ENCODE peak calls at places on chromosomes 12 and 14, in eight cellular contexts. U is stimulated activated CD4-positive, alpha-beta T cell treated with anti-CD3 and anti-CD28 coated beads, Interleukin-1b, Interleukin-23, amount 100 ng/mL, for 24 hours; N is small intestine; A is stimulated activated naive CD4-positive, alpha-beta T cell; Z is thyroid gland; K is brain microvascular endothelial cell; F is EL; C is CD8-positive, alpha-beta memory T cell. Y is an unnamed sample.

GRCh38 chr14:21686468-21686867 is 12.8 kb upstream of the OR4E1 start:
- DNase-seq in Z (no peak), N (no peak), A (no peak), K (no peak), C (no peak), F (no peak), U (no peak), Y (no peak)

GRCh38 chr12:15712823-15713663 is 76.1 kb downstream of the EPS8 start:
- DNase-seq in Z (peak), C (no peak), U (no peak), N (peak), K (no peak), A (no peak), F (no peak), Y (no peak)

GRCh38 chr14:101761881-101762529 is 496 bp downstream of the PPP2R5C start:
- DNase-seq in Z (peak), N (peak), U (no peak), C (peak), F (peak), K (no peak), A (peak), Y (no peak)

GRCh38 chr14:59214702-59215302 is 26.3 kb downstream of the DAAM1 start:
- DNase-seq in K (no peak), Z (no peak), F (no peak), N (no peak), A (no peak), U (no peak), C (no peak), Y (no peak)

GRCh38 chr12:62834971-62835547 is 99.9 kb downstream of the PPM1H start:
- DNase-seq in Z (no peak), F (peak), U (no peak), A (no peak), K (peak), C (no peak), N (no peak), Y (peak)

GRCh38 chr12:43338848-43339526 is 213.0 kb downstream of the ADAMTS20 start:
- DNase-seq in A (no peak), N (peak), U (no peak), K (peak), C (no peak), F (peak), Z (no peak), Y (peak)

GRCh38 chr14:58587271-58587670 is 50.5 kb upstream of the DACT1 start:
- DNase-seq in K (peak), C (no peak), A (no peak), N (no peak), U (no peak), Z (no peak), F (peak), Y (peak)

GRCh38 chr14:41349289-41349910 is 257.3 kb upstream of the LRFN5 start:
- DNase-seq in C (no peak), K (no peak), U (no peak), F (no peak), Z (no peak), N (no peak), A (no peak), Y (no peak)

GRCh38 chr14:24297190-24297964 is 2.2 kb downstream of the DHRS1 start:
- DNase-seq in F (no peak), K (peak), A (no peak), U (no peak), Z (no peak), N (peak), C (no peak), Y (peak)

GRCh38 chr14:38197001-38197760 is 10.5 kb upstream of the SSTR1 start:
- DNase-seq in K (no peak), A (no peak), C (no peak), U (no peak), F (peak), Z (no peak), N (no peak), Y (peak)

GRCh38 chr14:96260341-96260821 is 4.4 kb downstream of the BDKRB1 start:
- DNase-seq in N (no peak), F (peak), A (no peak), K (no peak), U (no peak), C (no peak), Z (no peak), Y (peak)

GRCh38 chr12:93128332-93128707 is 199.2 kb upstream of the EEA1 start:
- DNase-seq in K (no peak), F (no peak), C (no peak), N (no peak), A (no peak), U (no peak), Z (peak), Y (no peak)

GRCh38 chr14:105042813-105043212 is 21.9 kb upstream of the CDCA4 start:
- DNase-seq in C (no peak), K (no peak), A (no peak), U (no peak), Z (no peak), F (no peak), N (no peak), Y (no peak)

GRCh38 chr12:91877022-91877421 is 268.6 kb downstream of the BTG1 start:
- DNase-seq in F (peak), N (peak), U (peak), Z (peak), A (peak), K (peak), C (peak), Y (peak)

GRCh38 chr12:75706786-75707605 is 195.6 kb upstream of the KRR1 start:
- DNase-seq in U (no peak), K (peak), C (no peak), F (peak), A (no peak), N (no peak), Z (no peak), Y (peak)

GRCh38 chr12:414841-415240 is 13.4 kb downstream of the CCDC77 start:
- DNase-seq in C (no peak), U (no peak), K (no peak), A (no peak), Z (no peak), F (no peak), N (no peak), Y (no peak)

GRCh38 chr12:121383601-121384019 is 16.3 kb upstream of the RNF34 start:
- DNase-seq in N (peak), U (no peak), F (no peak), Z (no peak), K (no peak), A (no peak), C (no peak), Y (no peak)

GRCh38 chr14:74985028-74985310 is 17.8 kb upstream of the EIF2B2 start:
- DNase-seq in U (no peak), N (no peak), K (no peak), A (no peak), Z (peak), C (no peak), F (no peak), Y (no peak)

GRCh38 chr14:99995700-99996356 is 69.4 kb upstream of the EVL start:
- DNase-seq in Z (peak), F (peak), A (peak), N (peak), C (peak), K (peak), U (peak), Y (peak)

GRCh38 chr12:123242083-123242904 is 9.1 kb downstream of the MTRFR start:
- DNase-seq in U (no peak), K (no peak), Z (no peak), A (no peak), C (no peak), N (no peak), F (no peak), Y (no peak)

GRCh38 chr14:67166450-67166853 is 22.8 kb upstream of the GARIN2 start:
- DNase-seq in A (peak), U (no peak), F (peak), C (no peak), K (peak), Z (peak), N (peak), Y (peak)

GRCh38 chr12:105451798-105452197 is 121.3 kb downstream of the C12orf75 start:
- DNase-seq in C (no peak), F (no peak), N (no peak), U (no peak), Z (no peak), K (no peak), A (no peak), Y (no peak)

GRCh38 chr12:6866163-6866919 is 990 bp upstream of the TPI1 start:
- DNase-seq in F (no peak), N (no peak), A (no peak), Z (no peak), U (no peak), C (no peak), K (no peak), Y (no peak)